ENCODE peak calls at places on chromosomes 13 and 19, in seven cellular contexts. J is suprapubic skin, U is BJ, B is AG04449, L is neural crest cell, I is GM12865, Q is transverse colon. C is an unnamed sample.

GRCh38 chr19:41218615-41219507 is at the start of gene AXL:
- DNase-seq in J (peak), U (peak), B (peak), L (peak), I (no peak), Q (peak), C (peak)

GRCh38 chr19:47068246-47068645 is 19.8 kb upstream of the TMEM160 start:
- DNase-seq in J (no peak), U (no peak), B (no peak), L (no peak), I (no peak), Q (no peak), C (no peak)

GRCh38 chr19:8352134-8352827 is 9.2 kb upstream of the KANK3 start:
- DNase-seq in J (peak), U (no peak), B (no peak), L (no peak), I (no peak), Q (no peak), C (no peak)

GRCh38 chr19:7267792-7268736 is 26.1 kb downstream of the INSR start:
- DNase-seq in J (no peak), U (no peak), B (no peak), L (no peak), I (no peak), Q (peak), C (no peak)

GRCh38 chr13:28568286-28568685 is 73.4 kb upstream of the FLT1 start:
- DNase-seq in J (no peak), U (no peak), B (no peak), L (no peak), I (peak), Q (peak), C (no peak)

GRCh38 chr19:33740811-33741396 is 55.8 kb upstream of the KCTD15 start:
- DNase-seq in J (no peak), U (no peak), B (no peak), L (peak), I (peak), Q (no peak), C (no peak)

GRCh38 chr13:73898276-73898675 is 235.9 kb downstream of the KLF12 start:
- DNase-seq in J (no peak), U (peak), B (no peak), L (no peak), I (no peak), Q (no peak), C (no peak)

GRCh38 chr13:87129602-87130300 is 541.4 kb upstream of the SLITRK5 start:
- DNase-seq in J (no peak), U (no peak), B (no peak), L (no peak), I (no peak), Q (no peak), C (no peak)

GRCh38 chr13:114050536-114051450 is 76.9 kb upstream of the C13orf46 start:
- DNase-seq in J (no peak), U (no peak), B (no peak), L (no peak), I (no peak), Q (no peak), C (peak)

DNA sequence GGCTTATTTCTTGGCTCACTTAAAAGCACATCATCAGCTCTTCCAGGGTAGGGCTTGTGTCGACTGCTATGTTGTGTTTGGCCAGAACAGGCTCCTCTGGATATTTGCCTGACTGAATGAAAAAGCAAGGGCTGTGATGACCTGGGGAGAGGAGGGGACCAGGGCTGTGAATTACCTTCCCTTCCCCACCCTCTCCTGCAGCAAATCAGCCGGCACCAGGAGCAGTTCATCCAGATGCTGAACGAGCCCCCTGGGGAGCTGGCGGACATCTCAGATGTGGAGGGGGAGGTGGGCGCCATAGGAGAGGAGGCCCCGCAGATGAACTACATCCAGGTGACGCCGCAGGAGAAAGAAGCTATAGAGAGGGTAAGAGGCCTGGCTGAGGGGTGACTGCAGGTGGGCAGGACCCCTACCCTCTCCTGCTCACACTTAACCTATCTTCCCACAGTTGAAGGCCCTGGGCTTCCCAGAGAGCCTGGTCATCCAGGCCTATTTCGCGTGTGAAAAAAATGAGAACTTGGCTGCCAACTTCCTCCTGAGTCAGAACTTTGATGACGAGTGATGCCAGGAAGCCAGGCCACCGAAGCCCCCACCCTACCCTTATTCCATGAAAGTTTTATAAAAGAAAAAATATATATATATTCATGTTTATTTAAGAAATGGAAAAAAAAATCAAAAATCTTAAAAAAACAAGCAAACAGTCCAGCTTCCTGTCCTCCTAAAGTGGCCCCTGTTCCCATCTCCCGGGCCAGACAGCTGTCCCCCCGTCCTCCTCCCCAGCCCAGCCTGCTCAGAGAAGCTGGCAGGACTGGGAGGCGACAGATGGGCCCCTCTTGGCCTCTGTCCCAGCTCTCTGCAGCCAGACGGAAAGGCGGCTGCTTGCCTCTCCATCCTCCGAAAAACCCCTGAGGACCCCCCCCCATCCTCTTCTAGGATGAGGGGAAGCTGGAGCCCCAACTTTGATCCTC is 4.3 kb downstream of the GADD45GIP1 start:
- DNase-seq in J (no peak), U (no peak), B (no peak), L (no peak), I (no peak), Q (no peak), C (peak)
- TF ChIP-seq CTCF in J (no peak), U (no peak), B (no peak), L (no peak), I (no peak), Q (no peak), C (no peak)

DNA sequence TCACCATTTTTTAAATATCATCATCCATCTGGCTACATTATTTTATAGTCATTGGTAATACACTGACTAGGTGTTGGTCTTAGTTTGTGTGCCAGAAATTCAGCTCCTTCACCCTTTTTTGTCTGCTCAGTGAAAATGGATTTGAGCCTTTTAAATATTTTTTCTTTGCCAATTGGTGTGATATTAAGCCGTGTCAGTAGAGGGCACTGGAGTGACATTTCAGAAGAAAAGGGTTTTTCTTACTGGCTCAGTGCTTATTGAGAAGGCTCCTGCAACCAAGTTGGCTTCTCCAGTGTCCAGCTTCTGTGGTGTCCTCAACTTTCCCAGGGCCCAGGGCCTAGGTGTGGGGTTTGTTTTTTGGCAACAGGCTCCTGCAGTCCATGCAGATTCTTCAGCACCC is 546.6 kb downstream of the DACH1 start:
- DNase-seq in J (no peak), U (no peak), B (no peak), L (no peak), I (peak), Q (no peak), C (peak)
- TF ChIP-seq CTCF in J (no peak), U (peak), B (no peak), L (peak), I (peak), Q (peak), C (peak)

GRCh38 chr13:99580500-99581268 is 79.4 kb downstream of the TM9SF2 start:
- DNase-seq in J (no peak), U (no peak), B (no peak), L (no peak), I (no peak), Q (no peak), C (no peak)

GRCh38 chr13:99582511-99582910 is 81.2 kb downstream of the TM9SF2 start:
- DNase-seq in J (no peak), U (no peak), B (no peak), L (no peak), I (no peak), Q (no peak), C (no peak)

GRCh38 chr13:99572921-99573320 is 71.6 kb downstream of the TM9SF2 start:
- DNase-seq in J (no peak), U (no peak), B (no peak), L (no peak), I (no peak), Q (no peak), C (no peak)

GRCh38 chr13:99575376-99575775 is 74.1 kb downstream of the TM9SF2 start:
- DNase-seq in J (no peak), U (no peak), B (no peak), L (no peak), I (no peak), Q (no peak), C (no peak)

GRCh38 chr13:99577934-99578917 is 77.0 kb downstream of the TM9SF2 start:
- DNase-seq in J (no peak), U (no peak), B (no peak), L (peak), I (peak), Q (no peak), C (no peak)
- TF ChIP-seq CTCF in J (no peak), U (no peak), B (no peak), L (peak), I (no peak), Q (no peak), C (peak)

GRCh38 chr19:10769533-10770491 is 51.9 kb downstream of the DNM2 start:
- DNase-seq in J (no peak), U (no peak), B (no peak), L (no peak), I (no peak), Q (peak), C (peak)
- TF ChIP-seq CTCF in J (peak), U (peak), B (peak), L (peak), I (no peak), Q (peak), C (peak)

DNA sequence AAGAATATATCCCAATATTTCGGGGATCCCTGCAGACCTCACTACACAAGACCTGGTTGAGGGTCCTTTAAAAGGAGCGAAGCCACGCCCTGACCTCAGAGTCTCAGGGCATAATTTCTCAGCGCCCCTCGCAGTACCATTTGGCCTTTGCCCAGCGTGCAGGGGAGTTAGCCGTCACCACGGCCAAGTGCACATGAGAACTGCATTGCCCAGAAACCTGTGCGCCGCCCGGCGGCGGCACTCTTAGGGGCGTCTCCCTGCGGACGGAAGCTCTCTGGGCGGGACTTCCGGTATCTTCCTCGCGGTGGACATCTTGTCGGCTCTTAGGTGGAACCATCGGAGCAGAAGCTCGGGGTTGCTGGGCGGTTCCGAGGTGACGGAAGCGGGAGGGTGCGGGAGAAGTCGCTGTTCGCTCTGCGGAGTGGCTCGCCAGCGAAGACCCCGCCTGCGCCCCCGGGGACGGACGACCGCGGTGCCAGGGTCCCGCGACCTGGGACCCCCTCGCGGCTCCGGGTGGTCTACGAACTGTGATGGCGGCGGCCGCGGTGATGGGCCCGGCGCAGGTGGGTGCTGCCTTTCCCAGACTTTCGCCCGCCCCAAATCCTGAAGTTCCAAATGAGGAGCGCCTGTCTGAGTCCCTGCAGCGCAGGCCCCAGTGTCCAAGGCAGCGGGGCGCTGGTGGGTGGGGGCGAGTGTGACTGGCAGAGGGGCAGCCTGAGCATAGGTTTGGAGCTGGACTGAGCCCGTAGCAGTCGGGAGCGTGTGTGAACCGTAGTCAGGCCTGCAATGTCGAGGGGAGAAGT is at the start of gene ZNF134:
- DNase-seq in J (peak), U (peak), B (peak), L (peak), I (peak), Q (peak), C (peak)
- TF ChIP-seq CTCF in J (no peak), U (peak), B (peak), L (no peak), I (no peak), Q (no peak), C (no peak)

DNA sequence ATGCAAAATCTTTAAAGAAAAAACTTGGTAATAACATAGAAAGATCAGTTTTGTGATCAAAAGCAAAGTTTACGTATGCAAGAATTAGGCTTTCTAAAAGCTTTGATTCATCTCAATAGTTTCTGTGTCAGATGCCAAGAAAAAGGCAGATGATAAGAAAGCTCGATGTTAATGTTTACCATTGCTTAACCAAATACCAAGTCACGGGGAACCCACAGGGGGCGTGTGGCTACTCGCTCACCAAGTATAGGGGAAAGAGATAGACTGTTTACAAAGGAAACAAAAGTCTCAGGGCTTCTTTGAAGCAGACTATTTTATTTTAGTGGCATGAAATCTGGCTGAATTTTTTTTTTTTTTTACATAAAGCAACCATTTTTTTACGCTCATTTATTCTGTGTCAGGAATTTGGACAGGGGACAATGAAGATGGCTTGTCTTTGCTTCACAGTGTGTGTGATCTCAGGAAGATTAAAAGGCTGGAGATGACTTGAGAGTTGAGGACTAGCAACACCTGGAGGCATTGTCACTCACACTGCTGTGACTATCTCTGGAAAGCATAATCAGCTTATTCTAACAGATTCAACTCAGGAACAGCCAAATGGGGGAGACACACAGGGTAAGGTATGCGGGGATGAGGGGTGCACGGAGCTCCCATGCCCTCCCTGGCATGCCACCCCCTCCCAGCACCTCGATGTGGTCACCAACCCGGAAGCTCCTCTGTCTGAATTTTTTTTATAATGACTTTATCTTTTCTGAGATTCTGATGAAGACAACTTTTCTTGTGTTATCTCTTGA is 24.9 kb downstream of the RCBTB1 start:
- DNase-seq in J (no peak), U (no peak), B (no peak), L (no peak), I (no peak), Q (peak), C (peak)
- TF ChIP-seq CTCF in J (no peak), U (peak), B (no peak), L (no peak), I (no peak), Q (no peak), C (no peak)

C was measured in WERI-Rb-1.